ENCODE peak calls at places on chromosome 20, in five cellular contexts. C is T follicular helper cell, S is NCI-H345, L is mesenchymal stem cell, K is iris pigment epithelial cell. Y is an unnamed sample.

GRCh38 chr20:37406010-37406998 is 60.4 kb downstream of the SRC start:
- DNase-seq in C (no peak), S (peak), L (peak), K (no peak), Y (no peak)

GRCh38 chr20:1663917-1664316 is 6.3 kb upstream of the SIRPG start:
- DNase-seq in C (no peak), S (no peak), L (no peak), K (peak), Y (no peak)

GRCh38 chr20:6381887-6382286 is 259.1 kb upstream of the FERMT1 start:
- DNase-seq in C (no peak), S (no peak), L (peak), K (peak), Y (peak)

GRCh38 chr20:13800728-13801134 is 15.9 kb downstream of the NDUFAF5 start:
- DNase-seq in C (no peak), S (peak), L (peak), K (peak), Y (peak)

GRCh38 chr20:3658708-3659491 is 4.3 kb downstream of the GFRA4 start:
- DNase-seq in C (no peak), S (no peak), L (no peak), K (peak), Y (no peak)

GRCh38 chr20:20837574-20838021 is 125.2 kb upstream of the RALGAPA2 start:
- DNase-seq in C (peak), S (peak), L (peak), K (peak), Y (peak)

GRCh38 chr20:53838311-53838873 is 232.0 kb downstream of the BCAS1 start:
- DNase-seq in C (no peak), S (no peak), L (no peak), K (no peak), Y (no peak)

GRCh38 chr20:2228926-2229325 is 66.9 kb upstream of the TGM3 start:
- DNase-seq in C (no peak), S (no peak), L (no peak), K (no peak), Y (no peak)

GRCh38 chr20:64228086-64228485 is 27.5 kb upstream of the PCMTD2 start:
- DNase-seq in C (no peak), S (no peak), L (no peak), K (no peak), Y (no peak)

GRCh38 chr20:33656783-33657703 is 5.1 kb upstream of the C20orf144 start:
- DNase-seq in C (no peak), S (no peak), L (no peak), K (no peak), Y (no peak)

GRCh38 chr20:3910868-3911267 is 21.7 kb downstream of the PANK2 start:
- DNase-seq in C (no peak), S (no peak), L (no peak), K (no peak), Y (no peak)

GRCh38 chr20:1086273-1087213 is 31.9 kb upstream of the PSMF1 start:
- DNase-seq in C (no peak), S (no peak), L (no peak), K (no peak), Y (no peak)

GRCh38 chr20:53413188-53413631 is 180.4 kb downstream of the ZNF217 start:
- DNase-seq in C (peak), S (no peak), L (no peak), K (no peak), Y (no peak)

GRCh38 chr20:21534453-21534852 is 20.6 kb upstream of the NKX2-2 start:
- DNase-seq in C (no peak), S (peak), L (no peak), K (no peak), Y (no peak)

Y was measured in astrocyte of the spinal cord.